ENCODE peak calls at places on chromosomes 2 and 18, in eight cellular contexts. One of them, this sample, is unnamed.
A peak's percentile ranks its signal among the peaks of the same experiment; 100 is the strongest.

GRCh38 chr18:70250781-70251180 is 38.1 kb upstream of the SOCS6 start:
- DNase-seq in psoas muscle: no peak
- DNase-seq in ureter: no peak
- DNase-seq in gastrocnemius medialis: no peak
- DNase-seq in HCEC 1CT: no peak
- DNase-seq in HFFc6: no peak
- DNase-seq in heart right ventricle: no peak
- DNase-seq in EH: no peak
- DNase-seq in this sample: no peak

GRCh38 chr2:199100326-199101110 is 357.2 kb downstream of the SATB2 start:
- DNase-seq in HFFc6: no peak
- DNase-seq in psoas muscle: no peak
- DNase-seq in HCEC 1CT: peak; percentile 62
- DNase-seq in EH: peak; percentile 50
- DNase-seq in heart right ventricle: no peak
- DNase-seq in gastrocnemius medialis: no peak
- DNase-seq in ureter: no peak
- DNase-seq in this sample: no peak

GRCh38 chr2:1617425-1618021 is 126.8 kb downstream of the PXDN start:
- DNase-seq in EH: no peak
- DNase-seq in ureter: no peak
- DNase-seq in gastrocnemius medialis: no peak
- DNase-seq in HFFc6: no peak
- DNase-seq in HCEC 1CT: no peak
- DNase-seq in psoas muscle: no peak
- DNase-seq in heart right ventricle: no peak
- DNase-seq in this sample: no peak

GRCh38 chr2:43323810-43324588 is 97.6 kb upstream of the ZFP36L2 start:
- DNase-seq in heart right ventricle: peak; percentile 42
- DNase-seq in psoas muscle: peak; percentile 82
- DNase-seq in gastrocnemius medialis: peak; percentile 81
- DNase-seq in HCEC 1CT: no peak
- DNase-seq in HFFc6: no peak
- DNase-seq in ureter: peak; percentile 56
- DNase-seq in EH: no peak
- DNase-seq in this sample: no peak

GRCh38 chr2:128091691-128092050 is 671 bp downstream of the UGGT1 start:
- DNase-seq in HFFc6: no peak
- DNase-seq in gastrocnemius medialis: no peak
- DNase-seq in psoas muscle: no peak
- DNase-seq in HCEC 1CT: no peak
- DNase-seq in heart right ventricle: no peak
- DNase-seq in EH: peak; percentile 45
- DNase-seq in ureter: no peak
- DNase-seq in this sample: no peak

GRCh38 chr18:9619990-9620389 is 5.6 kb upstream of the PPP4R1 start:
- DNase-seq in HCEC 1CT: no peak
- DNase-seq in EH: peak; percentile 49
- DNase-seq in psoas muscle: no peak
- DNase-seq in gastrocnemius medialis: no peak
- DNase-seq in ureter: no peak
- DNase-seq in HFFc6: no peak
- DNase-seq in heart right ventricle: no peak
- DNase-seq in this sample: no peak

GRCh38 chr18:48803951-48804855 is 146.6 kb downstream of the SMAD7 start:
- DNase-seq in psoas muscle: no peak
- DNase-seq in gastrocnemius medialis: peak; percentile 40
- DNase-seq in EH: no peak
- DNase-seq in heart right ventricle: no peak
- DNase-seq in HFFc6: no peak
- DNase-seq in HCEC 1CT: no peak
- DNase-seq in ureter: peak; percentile 39
- DNase-seq in this sample: no peak

GRCh38 chr2:235291464-235291863 is 202.4 kb upstream of the AGAP1 start:
- DNase-seq in ureter: no peak
- DNase-seq in HFFc6: no peak
- DNase-seq in EH: no peak
- DNase-seq in psoas muscle: no peak
- DNase-seq in heart right ventricle: no peak
- DNase-seq in HCEC 1CT: no peak
- DNase-seq in gastrocnemius medialis: no peak
- DNase-seq in this sample: no peak

GRCh38 chr18:79283341-79283879 is 112.3 kb upstream of the NFATC1 start:
- DNase-seq in gastrocnemius medialis: no peak
- DNase-seq in ureter: no peak
- DNase-seq in psoas muscle: no peak
- DNase-seq in heart right ventricle: no peak
- DNase-seq in HFFc6: no peak
- DNase-seq in EH: no peak
- DNase-seq in HCEC 1CT: no peak
- DNase-seq in this sample: no peak